ENCODE peak calls at places on chromosomes 13 and 19, in ten cellular contexts. T is PC-9; X is fibroblast of lung; Y is esophagus squamous epithelium; F is AG04450; L is CD4-positive, alpha-beta memory T cell; O is OCI-LY7; K is aorta; G is right cardiac atrium; J is ascending aorta. R is an unnamed sample.

GRCh38 chr13:50228527-50228926 is 213.3 kb downstream of the KCNRG start:
- DNase-seq in Y (no peak), L (no peak), O (no peak), J (no peak), G (no peak), F (no peak), K (no peak), X (no peak), T (no peak), R (no peak)

GRCh38 chr13:21435710-21436151 is 23.4 kb downstream of the ZDHHC20 start:
- DNase-seq in K (no peak), L (peak), T (peak), O (peak), G (peak), Y (no peak), J (no peak), X (peak), F (peak), R (no peak)

GRCh38 chr13:36998624-36999041 is 507 bp downstream of the ALG5 start:
- DNase-seq in Y (no peak), T (peak), K (peak), X (no peak), O (peak), F (no peak), G (peak), J (no peak), L (peak), R (peak)

GRCh38 chr19:46202426-46202825 is 27.1 kb upstream of the IGFL1 start:
- DNase-seq in G (no peak), T (no peak), Y (no peak), O (no peak), J (no peak), F (no peak), K (peak), L (no peak), X (no peak), R (no peak)

GRCh38 chr19:57747472-57747807 is 825 bp downstream of the ZNF776 start:
- DNase-seq in F (no peak), G (no peak), K (no peak), L (no peak), Y (no peak), O (no peak), T (no peak), X (no peak), J (no peak), R (no peak)

GRCh38 chr19:16795731-16796130 is 33.5 kb upstream of the SIN3B start:
- DNase-seq in F (no peak), J (no peak), O (peak), T (no peak), K (peak), Y (no peak), L (no peak), G (no peak), X (no peak), R (no peak)

GRCh38 chr13:75319244-75319643 is 162.7 kb downstream of the TBC1D4 start:
- DNase-seq in L (no peak), Y (no peak), X (no peak), G (no peak), J (no peak), O (no peak), F (no peak), T (no peak), K (no peak), R (no peak)

GRCh38 chr19:10537668-10538067 is 6.0 kb upstream of the ATG4D start:
- DNase-seq in O (no peak), T (no peak), G (no peak), F (no peak), L (no peak), Y (no peak), J (no peak), X (no peak), K (no peak), R (no peak)

GRCh38 chr13:67023088-67023893 is 206.8 kb downstream of the PCDH9 start:
- DNase-seq in Y (no peak), G (no peak), L (no peak), O (peak), K (no peak), T (peak), X (peak), J (no peak), F (peak), R (no peak)

GRCh38 chr19:51274037-51274370 is 23.1 kb downstream of the SIGLECL1 start:
- DNase-seq in O (no peak), K (no peak), G (no peak), T (no peak), F (no peak), X (no peak), J (no peak), L (no peak), Y (no peak), R (no peak)

GRCh38 chr19:51692065-51692915 is 840 bp upstream of the SPACA6 start:
- DNase-seq in L (no peak), G (peak), O (no peak), Y (no peak), F (no peak), X (no peak), J (no peak), T (no peak), K (no peak), R (no peak)

GRCh38 chr13:99932912-99933311 is 38.7 kb downstream of the ZIC5 start:
- DNase-seq in T (no peak), J (no peak), X (no peak), G (no peak), L (no peak), Y (no peak), F (no peak), K (no peak), O (no peak), R (no peak)

GRCh38 chr19:474126-475078 is 13.6 kb upstream of the SHC2 start:
- DNase-seq in J (no peak), O (no peak), Y (no peak), L (no peak), F (no peak), K (peak), T (no peak), X (no peak), G (peak), R (no peak)

GRCh38 chr19:46840157-46840942 is 10.3 kb downstream of the AP2S1 start:
- DNase-seq in G (peak), X (peak), F (no peak), O (peak), Y (no peak), J (no peak), K (no peak), L (peak), T (peak), R (peak)

GRCh38 chr13:80160110-80160509 is 180.8 kb downstream of the SPRY2 start:
- DNase-seq in X (no peak), O (no peak), J (no peak), F (no peak), G (no peak), L (no peak), K (no peak), Y (no peak), T (no peak), R (no peak)

GRCh38 chr19:55605637-55606470 is at the start of gene ZNF865:
- DNase-seq in J (peak), L (peak), K (peak), X (peak), F (peak), T (peak), Y (no peak), G (peak), O (peak), R (peak)

DNA sequence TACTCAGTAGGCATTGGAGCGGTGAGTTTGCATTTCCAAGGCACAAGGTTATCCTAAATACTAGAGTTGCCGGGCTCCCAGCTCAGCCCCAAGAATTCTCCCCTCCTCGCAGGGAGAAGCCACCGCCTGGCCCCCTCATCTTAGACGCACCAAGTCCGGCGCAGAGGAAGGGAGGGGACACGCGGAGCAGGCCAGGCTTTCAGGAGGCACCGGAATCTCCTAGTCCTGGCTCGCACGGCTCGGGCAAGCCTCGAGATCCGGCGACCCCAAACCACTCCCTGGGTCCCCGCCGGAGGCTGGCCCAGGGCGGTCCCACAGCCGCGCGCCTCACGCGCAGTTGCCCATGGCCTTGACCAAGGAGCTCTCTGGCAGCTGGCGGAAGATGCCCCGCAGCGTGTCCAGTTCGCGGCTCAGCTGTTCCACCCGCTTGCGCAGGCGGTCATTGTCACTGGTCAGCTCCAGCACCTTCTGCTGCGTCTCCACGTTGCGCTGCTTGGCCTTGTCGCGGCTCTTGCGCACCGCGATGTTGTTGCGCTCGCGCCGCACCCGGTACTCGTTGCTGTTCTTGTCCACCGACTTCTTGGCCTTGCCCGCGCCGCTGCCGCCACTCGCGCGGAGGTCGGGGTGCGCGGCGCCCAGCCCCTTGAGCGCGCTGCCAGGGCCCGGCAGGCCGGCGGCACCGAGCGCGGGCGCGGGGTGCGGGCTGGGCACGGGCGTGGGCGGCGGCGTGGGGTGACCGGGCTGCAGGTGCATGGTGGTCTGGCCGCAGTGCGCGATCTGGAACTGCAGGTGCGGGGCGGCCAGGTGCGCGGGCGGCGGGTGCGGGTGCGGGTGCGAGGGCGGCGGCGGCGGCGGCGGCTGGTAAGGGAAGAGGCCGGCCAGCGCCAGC is 1.1 kb downstream of the CEBPA start:
- DNase-seq in T (no peak), G (peak), K (no peak), L (no peak), O (no peak), J (peak), F (no peak), X (no peak), Y (no peak), R (no peak)
- H3K4me3 ChIP-seq in T (no peak), G (peak), K (peak), L (no peak), O (no peak), J (peak), F (no peak), X (no peak), Y (peak), R (no peak)

GRCh38 chr19:6064016-6064702 is 46.1 kb downstream of the RFX2 start:
- DNase-seq in T (peak), K (no peak), O (no peak), F (no peak), Y (no peak), L (no peak), X (no peak), G (no peak), J (peak), R (no peak)
- H3K27ac ChIP-seq in T (no peak), K (no peak), O (no peak), F (no peak), Y (peak), L (no peak), X (no peak), G (peak), J (peak), R (no peak)

GRCh38 chr19:42176990-42177685 is 40.3 kb downstream of the DEDD2 start:
- DNase-seq in L (peak), Y (no peak), K (peak), J (peak), G (peak), X (peak), F (peak), T (peak), O (peak), R (peak)
- H3K4me3 ChIP-seq in L (peak), Y (peak), K (peak), J (peak), G (peak), X (no peak), F (peak), T (peak), O (peak), R (peak)

GRCh38 chr19:40251244-40251643 is 24.8 kb upstream of the CCNP start:
- DNase-seq in X (no peak), L (no peak), F (no peak), T (no peak), Y (no peak), J (no peak), G (no peak), K (no peak), O (no peak), R (no peak)

GRCh38 chr19:40249201-40249600 is 22.7 kb upstream of the CCNP start:
- DNase-seq in L (no peak), T (no peak), Y (no peak), K (no peak), F (no peak), X (no peak), G (no peak), J (no peak), O (no peak), R (no peak)

GRCh38 chr19:40247735-40248262 is 21.3 kb upstream of the CCNP start:
- DNase-seq in G (no peak), X (no peak), Y (no peak), L (no peak), O (no peak), T (no peak), K (no peak), J (no peak), F (no peak), R (no peak)

GRCh38 chr19:40251991-40252390 is 25.5 kb upstream of the CCNP start:
- DNase-seq in G (no peak), F (no peak), O (no peak), K (no peak), Y (no peak), J (no peak), L (no peak), T (no peak), X (no peak), R (no peak)

DNA sequence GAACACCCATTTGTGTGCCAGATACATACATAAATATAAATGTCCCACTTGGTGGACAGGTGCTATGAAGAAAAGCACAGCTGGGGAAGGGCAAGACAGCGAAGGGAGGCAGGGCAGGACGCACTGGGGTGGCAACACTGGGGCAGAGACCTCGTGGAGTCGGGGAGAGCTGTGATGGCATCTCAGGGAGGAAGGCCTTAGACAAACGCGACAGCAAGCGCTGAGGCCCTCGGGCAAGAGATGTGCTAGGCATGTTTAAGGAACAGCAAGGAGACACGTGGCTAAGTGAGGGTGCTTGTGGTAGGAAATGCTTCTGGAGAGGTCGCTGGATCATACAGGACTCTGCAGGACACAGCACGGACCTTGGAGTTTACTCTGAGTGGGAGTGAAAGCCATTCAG is 23.3 kb upstream of the CCNP start:
- DNase-seq in T (no peak), X (no peak), Y (no peak), F (no peak), J (no peak), L (no peak), G (no peak), O (no peak), K (no peak), R (no peak)
- H3K27ac ChIP-seq in T (no peak), X (no peak), Y (no peak), F (no peak), J (no peak), L (no peak), G (no peak), O (no peak), K (no peak), R (no peak)

GRCh38 chr13:30576528-30576927 is 41.2 kb upstream of the USPL1 start:
- DNase-seq in J (no peak), T (peak), Y (no peak), O (no peak), K (no peak), F (no peak), G (no peak), L (peak), X (peak), R (peak)
- H3K4me3 ChIP-seq in J (no peak), T (no peak), Y (no peak), O (no peak), K (no peak), F (no peak), G (no peak), L (no peak), X (no peak), R (no peak)

GRCh38 chr19:2782936-2783780 is at the start of gene SGTA:
- DNase-seq in G (peak), J (peak), O (peak), X (peak), Y (peak), T (peak), K (peak), F (peak), L (peak), R (peak)
- H3K27ac ChIP-seq in G (peak), J (peak), O (peak), X (peak), Y (peak), T (peak), K (no peak), F (peak), L (peak), R (peak)

R was measured in naive thymus-derived CD4-positive, alpha-beta T cell.